ENCODE peak calls at places on chromosomes 2 and 18, in five cellular contexts. M is A549, S is IMR-90, Q is HepG2, O is K562. K is an unnamed sample.
A peak's percentile ranks its signal among the peaks of the same experiment; 100 is the strongest.

GRCh38 chr2:121171625-121172119 is 113.3 kb downstream of the TFCP2L1 start:
- DNase-seq in M (no peak), S (no peak), Q (no peak), O (no peak), K (no peak)

GRCh38 chr2:141782574-141782973 is 348.2 kb downstream of the LRP1B start:
- DNase-seq in M (no peak), S (no peak), Q (no peak), O (no peak), K (no peak)

GRCh38 chr2:98236935-98237334 is 109.3 kb upstream of the CNGA3 start:
- DNase-seq in M (no peak), S (no peak), Q (no peak), O (no peak), K (no peak)

GRCh38 chr2:7237476-7237875 is 320.3 kb downstream of the RNF144A start:
- DNase-seq in M (no peak), S (no peak), Q (no peak), O (no peak), K (no peak)

GRCh38 chr2:129849559-129850160 is 129.8 kb upstream of the RAB6C start:
- DNase-seq in M (peak; percentile 76), S (peak; percentile 78), Q (peak; percentile 69), O (peak; percentile 45), K (peak; percentile 42)

GRCh38 chr18:58132595-58133191 is 88.7 kb downstream of the NEDD4L start:
- DNase-seq in M (no peak), S (peak; percentile 20), Q (peak; percentile 55), O (no peak), K (no peak)

GRCh38 chr2:223989206-223989859 is 32.1 kb downstream of the MRPL44 start:
- DNase-seq in M (peak; percentile 30), S (no peak), Q (peak; percentile 70), O (peak; percentile 21), K (no peak)

GRCh38 chr2:239762742-239763269 is 262.3 kb downstream of the NDUFA10 start:
- DNase-seq in M (no peak), S (no peak), Q (no peak), O (no peak), K (no peak)

GRCh38 chr2:25561136-25561850 is 112.1 kb downstream of the DTNB start:
- DNase-seq in M (no peak), S (no peak), Q (no peak), O (no peak), K (no peak)

GRCh38 chr2:37585982-37586621 is 85.3 kb downstream of the CDC42EP3 start:
- DNase-seq in M (peak; percentile 71), S (peak; percentile 93), Q (no peak), O (no peak), K (no peak)

GRCh38 chr18:8385400-8385799 is 223.8 kb upstream of the RAB12 start:
- DNase-seq in M (no peak), S (no peak), Q (no peak), O (no peak), K (no peak)

GRCh38 chr18:8391068-8391467 is 218.2 kb upstream of the RAB12 start:
- DNase-seq in M (no peak), S (peak; percentile 83), Q (no peak), O (no peak), K (no peak)

GRCh38 chr18:8386981-8387380 is 222.3 kb upstream of the RAB12 start:
- DNase-seq in M (no peak), S (no peak), Q (no peak), O (no peak), K (no peak)

DNA sequence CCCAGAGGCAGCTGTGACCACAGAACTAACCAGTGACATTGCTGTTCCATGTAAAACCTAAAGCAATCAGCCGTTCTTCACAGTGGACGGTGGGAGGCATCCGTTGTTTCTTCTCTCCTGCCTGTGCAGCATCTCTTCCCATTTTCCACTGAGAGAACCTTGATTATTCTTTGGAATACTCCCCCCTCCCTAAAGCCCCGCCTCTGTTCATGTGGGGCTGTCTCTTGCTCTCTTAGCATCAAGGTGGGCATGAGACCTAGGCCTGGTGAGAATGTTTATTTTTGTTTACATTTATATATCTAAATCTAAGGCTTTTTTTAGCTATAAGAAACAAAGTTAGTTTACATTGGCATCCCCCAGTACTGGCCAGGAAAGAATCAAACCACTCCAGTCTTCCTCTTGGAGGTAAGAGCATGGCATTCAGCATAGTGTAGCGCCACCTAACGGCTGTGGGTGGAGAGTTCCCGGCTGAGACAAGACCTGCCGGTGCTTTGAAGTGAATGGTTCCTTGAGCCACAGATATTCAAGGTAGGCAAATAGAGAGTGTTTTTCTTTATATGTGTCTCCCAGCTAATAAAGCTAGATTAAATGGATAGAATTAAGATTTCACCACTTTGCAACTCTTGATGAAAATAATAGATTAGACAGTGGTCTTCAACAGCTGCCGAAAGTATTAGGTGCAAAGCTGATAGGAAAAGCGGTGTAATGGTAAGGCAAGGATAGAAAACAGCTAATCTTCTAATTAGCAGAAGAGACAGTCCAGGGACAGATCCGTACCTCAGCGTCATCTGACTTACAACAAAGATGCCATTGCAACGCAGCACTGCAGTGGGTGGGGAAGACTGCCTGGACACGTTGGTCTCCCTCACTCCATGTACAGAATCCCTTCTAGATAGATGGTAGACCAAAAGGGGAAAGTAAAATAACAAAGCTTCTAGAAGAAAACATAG is 219.6 kb upstream of the RAB12 start:
- DNase-seq in M (peak; percentile 78), S (peak; percentile 78), Q (peak; percentile 59), O (peak; percentile 69), K (peak; percentile 62)
- TF ChIP-seq BHLHE40 in M (no peak), S (no peak), Q (no peak), O (no peak), K (no peak)

GRCh38 chr18:8303151-8303770 is 306.0 kb upstream of the RAB12 start:
- DNase-seq in M (no peak), S (peak; percentile 41), Q (no peak), O (no peak), K (no peak)

GRCh38 chr18:8298186-8298585 is 311.1 kb upstream of the RAB12 start:
- DNase-seq in M (no peak), S (peak; percentile 74), Q (no peak), O (no peak), K (no peak)

GRCh38 chr18:8301427-8302172 is 307.6 kb upstream of the RAB12 start:
- DNase-seq in M (no peak), S (peak; percentile 36), Q (peak; percentile 45), O (no peak), K (no peak)

GRCh38 chr18:8299054-8299708 is 310.1 kb upstream of the RAB12 start:
- DNase-seq in M (no peak), S (no peak), Q (peak; percentile 25), O (no peak), K (no peak)

GRCh38 chr18:8300749-8301148 is 308.5 kb upstream of the RAB12 start:
- DNase-seq in M (no peak), S (peak; percentile 34), Q (no peak), O (no peak), K (no peak)
- TF ChIP-seq BHLHE40 in M (no peak), S (no peak), Q (no peak), O (no peak), K (no peak)

DNA sequence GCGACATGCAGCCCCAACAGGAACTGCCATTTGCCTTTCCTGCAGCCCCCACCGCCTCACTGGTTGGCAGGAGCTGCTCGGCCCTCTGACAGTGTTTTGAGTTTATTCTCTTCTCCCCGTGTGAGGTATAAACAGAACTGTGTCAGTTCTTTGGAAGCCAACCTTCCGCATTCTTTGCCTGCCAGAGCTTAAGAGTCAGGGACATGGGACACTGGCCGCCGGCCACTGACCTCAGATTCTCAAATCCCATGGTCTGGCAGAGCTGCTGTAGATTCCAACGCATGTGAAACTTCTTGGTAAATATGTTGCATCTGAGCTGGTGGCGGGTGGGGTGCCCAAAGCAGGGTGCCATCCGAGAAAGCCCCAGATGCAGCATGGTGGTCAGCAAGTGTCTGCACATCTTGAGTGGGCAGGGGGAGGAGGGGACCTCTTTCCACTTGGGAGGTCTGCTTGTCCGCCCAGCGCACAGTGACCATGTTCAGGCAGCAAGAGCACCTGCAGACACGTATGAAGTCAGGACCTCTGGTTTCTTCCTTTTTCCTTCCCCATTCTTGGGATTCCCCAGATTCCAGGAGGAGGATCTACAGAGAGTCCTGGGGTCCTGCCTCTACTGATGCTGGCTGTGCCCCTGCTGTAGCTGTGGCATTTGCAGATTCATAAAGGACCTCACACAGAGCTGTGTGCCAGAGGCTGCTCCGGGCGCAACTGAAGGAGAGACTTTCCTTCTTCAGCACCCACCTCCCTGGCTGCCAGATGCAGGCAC is 23.8 kb downstream of the ASB18 start:
- DNase-seq in M (no peak), S (peak; percentile 31), Q (no peak), O (no peak), K (no peak)
- TF ChIP-seq BHLHE40 in M (no peak), S (no peak), Q (no peak), O (no peak), K (no peak)

DNA sequence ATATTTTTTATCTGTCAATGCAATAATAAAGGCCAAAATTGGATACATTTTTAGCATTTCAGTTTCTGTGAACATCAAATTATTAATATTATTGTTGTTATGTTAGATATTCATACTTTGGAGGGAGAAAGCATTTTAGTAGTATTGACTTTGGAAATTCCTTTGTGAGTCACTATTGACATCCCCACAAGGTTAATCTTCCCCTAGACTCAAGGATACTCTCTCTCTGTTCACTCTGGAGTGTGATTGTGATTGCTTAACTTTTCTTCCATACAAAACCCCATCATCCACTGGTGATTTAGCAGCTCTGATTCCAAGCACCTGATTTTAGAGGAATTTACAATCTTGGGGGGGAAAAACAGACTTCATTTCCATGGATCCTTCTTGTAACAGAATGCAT is 352.0 kb downstream of the THSD7B start:
- DNase-seq in M (no peak), S (no peak), Q (peak; percentile 38), O (no peak), K (no peak)
- TF ChIP-seq BHLHE40 in M (no peak), S (no peak), Q (no peak), O (no peak), K (no peak)

DNA sequence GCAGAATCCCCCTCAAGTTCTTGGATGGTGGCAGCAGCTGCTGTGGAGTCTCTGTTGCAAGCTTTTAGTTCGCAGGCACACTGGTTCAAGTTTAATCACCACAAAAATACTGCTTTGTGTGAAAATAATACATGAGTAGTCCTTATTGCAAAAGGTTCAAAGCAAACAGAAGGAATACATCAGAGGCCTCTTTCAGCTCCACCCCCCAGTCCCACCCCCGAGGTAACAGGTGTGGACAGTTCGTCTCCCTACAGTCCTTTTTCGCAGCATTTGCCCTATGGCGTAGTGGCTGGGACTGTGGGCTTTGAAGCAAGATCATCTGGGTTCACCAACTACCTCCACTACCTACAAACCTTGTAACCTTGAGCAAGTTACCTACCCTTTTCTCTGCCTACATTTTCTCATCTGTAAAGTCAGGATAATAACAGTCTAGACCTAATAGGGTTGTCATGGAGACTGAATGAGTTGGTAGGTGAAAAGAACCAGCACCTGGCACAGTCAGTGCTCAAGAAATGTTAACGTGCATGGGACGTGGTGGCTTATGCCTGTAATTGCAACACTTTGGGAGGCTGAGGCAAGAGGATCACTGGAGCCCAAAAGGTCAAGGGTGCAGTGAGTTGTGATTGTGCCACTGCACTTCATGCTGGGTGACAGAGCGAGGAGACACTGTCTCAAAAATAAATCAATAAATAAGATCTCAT is 61.7 kb downstream of the TCF7L1 start:
- DNase-seq in M (no peak), S (no peak), Q (no peak), O (no peak), K (no peak)
- TF ChIP-seq BHLHE40 in M (no peak), S (no peak), Q (no peak), O (no peak), K (no peak)

GRCh38 chr2:32559136-32559535 is 68.7 kb upstream of the TTC27 start:
- DNase-seq in M (no peak), S (peak; percentile 33), Q (no peak), O (no peak), K (no peak)
- TF ChIP-seq BHLHE40 in M (no peak), S (no peak), Q (no peak), O (no peak), K (no peak)